ENCODE peak calls at places on chromosome X, in eight cellular contexts. K, J, G, Q, N, W, O and A are unnamed samples.

GRCh38 chrX:153704021-153704526 is 16.3 kb downstream of the SLC6A8 start:
- DNase-seq in K (no peak), J (no peak), G (no peak), Q (no peak), N (no peak), W (peak), O (no peak), A (no peak)

GRCh38 chrX:57137481-57137880 is 284 bp upstream of the SPIN2A start:
- DNase-seq in K (no peak), J (no peak), G (no peak), Q (no peak), N (no peak), W (no peak), O (no peak), A (no peak)

GRCh38 chrX:107448625-107449468 is 605 bp upstream of the FRMPD3 start:
- DNase-seq in K (no peak), J (no peak), G (peak), Q (no peak), N (no peak), W (peak), O (no peak), A (peak)

GRCh38 chrX:140817943-140818342 is 108.4 kb downstream of the LINC00632 start:
- DNase-seq in K (no peak), J (no peak), G (peak), Q (no peak), N (peak), W (no peak), O (no peak), A (peak)

GRCh38 chrX:155888139-155888538 is 7.0 kb downstream of the VAMP7 start:
- DNase-seq in K (no peak), J (peak), G (no peak), Q (no peak), N (peak), W (no peak), O (no peak), A (no peak)

GRCh38 chrX:109840585-109840984 is 107.5 kb upstream of the ACSL4 start:
- DNase-seq in K (no peak), J (peak), G (no peak), Q (peak), N (peak), W (no peak), O (peak), A (no peak)

GRCh38 chrX:153426204-153426603 is 14.9 kb downstream of the ZFP92 start:
- DNase-seq in K (no peak), J (no peak), G (no peak), Q (no peak), N (no peak), W (no peak), O (no peak), A (no peak)

GRCh38 chrX:13009256-13009655 is 34.3 kb downstream of the TMSB4X start:
- DNase-seq in K (no peak), J (no peak), G (no peak), Q (no peak), N (no peak), W (no peak), O (no peak), A (no peak)

GRCh38 chrX:151724563-151725337 is 8.9 kb downstream of the FATE1 start:
- DNase-seq in K (peak), J (no peak), G (no peak), Q (no peak), N (no peak), W (peak), O (no peak), A (no peak)

GRCh38 chrX:71604141-71604540 is 14.2 kb downstream of the CXCR3 start:
- DNase-seq in K (no peak), J (no peak), G (no peak), Q (no peak), N (peak), W (no peak), O (no peak), A (no peak)

GRCh38 chrX:109294097-109294815 is 187.6 kb downstream of the GUCY2F start:
- DNase-seq in K (no peak), J (no peak), G (no peak), Q (no peak), N (no peak), W (no peak), O (no peak), A (no peak)

GRCh38 chrX:87409113-87409841 is 108.3 kb upstream of the KLHL4 start:
- DNase-seq in K (no peak), J (no peak), G (no peak), Q (peak), N (peak), W (peak), O (no peak), A (no peak)

GRCh38 chrX:13360146-13360545 is 40.3 kb upstream of the ATXN3L start:
- DNase-seq in K (no peak), J (no peak), G (no peak), Q (no peak), N (no peak), W (no peak), O (no peak), A (no peak)

GRCh38 chrX:74383611-74384010 is 37.7 kb upstream of the SLC16A2 start:
- DNase-seq in K (peak), J (no peak), G (peak), Q (no peak), N (peak), W (no peak), O (no peak), A (peak)

GRCh38 chrX:13266641-13267420 is 53.0 kb downstream of the ATXN3L start:
- DNase-seq in K (no peak), J (no peak), G (peak), Q (no peak), N (peak), W (no peak), O (no peak), A (no peak)

GRCh38 chrX:14398725-14399124 is 130.6 kb upstream of the GLRA2 start:
- DNase-seq in K (no peak), J (peak), G (no peak), Q (no peak), N (no peak), W (no peak), O (no peak), A (no peak)

GRCh38 chrX:156005144-156005543 is 7.6 kb downstream of the IL9R start:
- DNase-seq in K (no peak), J (no peak), G (no peak), Q (no peak), N (no peak), W (no peak), O (no peak), A (no peak)

GRCh38 chrX:15566244-15566643 is 34.5 kb downstream of the ACE2 start:
- DNase-seq in K (no peak), J (no peak), G (no peak), Q (no peak), N (no peak), W (no peak), O (no peak), A (no peak)
- TF ChIP-seq CTCF in K (no peak), J (no peak), G (peak), Q (no peak), N (no peak), W (no peak), O (no peak), A (peak)

GRCh38 chrX:122972604-122973003 is 211.5 kb upstream of the GRIA3 start:
- DNase-seq in K (no peak), J (no peak), G (no peak), Q (no peak), N (no peak), W (no peak), O (no peak), A (no peak)
- TF ChIP-seq CTCF in K (no peak), J (no peak), G (no peak), Q (no peak), N (no peak), W (no peak), O (no peak), A (no peak)

GRCh38 chrX:9880912-9881311 is 86.2 kb upstream of the CLDN34 start:
- DNase-seq in K (no peak), J (no peak), G (no peak), Q (no peak), N (no peak), W (no peak), O (no peak), A (no peak)

GRCh38 chrX:9882669-9883446 is 84.3 kb upstream of the CLDN34 start:
- DNase-seq in K (no peak), J (no peak), G (no peak), Q (no peak), N (peak), W (no peak), O (no peak), A (no peak)

GRCh38 chrX:9884031-9884779 is 83.0 kb upstream of the CLDN34 start:
- DNase-seq in K (no peak), J (no peak), G (no peak), Q (no peak), N (no peak), W (no peak), O (no peak), A (no peak)

GRCh38 chrX:9888953-9889470 is 78.1 kb upstream of the CLDN34 start:
- DNase-seq in K (no peak), J (peak), G (no peak), Q (no peak), N (no peak), W (no peak), O (no peak), A (no peak)

GRCh38 chrX:9885150-9885549 is 82.0 kb upstream of the CLDN34 start:
- DNase-seq in K (peak), J (no peak), G (peak), Q (no peak), N (peak), W (no peak), O (peak), A (peak)
- TF ChIP-seq CTCF in K (no peak), J (peak), G (peak), Q (no peak), N (peak), W (peak), O (peak), A (peak)

GRCh38 chrX:119067023-119067739 is 5.6 kb upstream of the CT47C1 start:
- DNase-seq in K (peak), J (no peak), G (peak), Q (peak), N (peak), W (no peak), O (no peak), A (peak)
- TF ChIP-seq CTCF in K (no peak), J (peak), G (peak), Q (peak), N (peak), W (peak), O (peak), A (no peak)

GRCh38 chrX:34891391-34891790 is 51.2 kb upstream of the FAM47B start:
- DNase-seq in K (no peak), J (no peak), G (no peak), Q (no peak), N (no peak), W (no peak), O (no peak), A (no peak)

DNA sequence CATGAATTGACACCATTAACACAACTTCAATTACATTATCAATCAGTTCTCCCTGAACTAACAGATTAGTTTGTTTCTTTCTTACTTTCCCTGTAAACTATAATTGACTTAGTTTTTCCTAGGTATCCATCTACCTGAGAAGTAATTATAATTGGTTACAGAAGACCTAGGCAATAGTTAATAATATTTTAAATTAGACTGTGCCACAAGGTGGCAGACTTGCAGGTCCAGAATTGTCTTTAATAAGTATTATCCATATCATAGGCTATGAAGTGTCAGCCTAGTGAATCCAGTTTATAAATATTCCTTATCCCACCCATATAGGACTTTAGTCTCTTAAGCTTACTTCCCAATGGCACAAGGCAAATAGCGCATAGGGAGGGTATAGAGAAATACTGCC is 48.9 kb upstream of the FAM47B start:
- DNase-seq in K (no peak), J (no peak), G (no peak), Q (no peak), N (peak), W (no peak), O (no peak), A (no peak)
- TF ChIP-seq CTCF in K (no peak), J (peak), G (peak), Q (no peak), N (peak), W (no peak), O (no peak), A (no peak)

GRCh38 chrX:105260291-105261043 is 40.0 kb upstream of the TEX13A start:
- DNase-seq in K (no peak), J (no peak), G (no peak), Q (no peak), N (no peak), W (no peak), O (no peak), A (no peak)
- TF ChIP-seq CTCF in K (no peak), J (no peak), G (no peak), Q (no peak), N (no peak), W (no peak), O (no peak), A (no peak)

GRCh38 chrX:46381630-46382029 is 163.6 kb downstream of the ZNF674 start:
- DNase-seq in K (no peak), J (no peak), G (peak), Q (no peak), N (peak), W (no peak), O (no peak), A (peak)
- TF ChIP-seq CTCF in K (no peak), J (peak), G (peak), Q (no peak), N (peak), W (no peak), O (peak), A (no peak)

DNA sequence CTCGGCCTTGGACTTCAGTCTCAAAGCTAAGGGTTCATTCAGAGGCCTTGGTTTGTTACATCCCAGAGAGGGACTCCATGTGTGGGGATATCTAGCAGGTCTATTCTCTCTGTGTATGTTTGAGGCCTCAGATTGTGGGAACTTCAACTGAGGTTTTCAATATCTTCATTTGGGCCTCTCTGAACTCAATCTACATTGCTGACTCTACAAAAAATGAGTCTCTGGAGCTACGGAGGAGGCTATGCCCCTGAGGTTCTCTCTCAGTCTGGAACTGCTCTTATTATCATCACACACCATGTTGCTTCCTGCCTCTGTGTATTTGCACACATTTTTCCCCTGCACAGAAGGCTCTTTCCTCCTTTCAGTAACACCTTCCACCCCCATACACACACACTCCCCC is 5.1 kb upstream of the TSR2 start:
- DNase-seq in K (no peak), J (no peak), G (no peak), Q (no peak), N (no peak), W (no peak), O (no peak), A (no peak)
- TF ChIP-seq CTCF in K (no peak), J (no peak), G (no peak), Q (no peak), N (no peak), W (no peak), O (no peak), A (no peak)

GRCh38 chrX:68919707-68920106 is 90.9 kb downstream of the EFNB1 start:
- DNase-seq in K (no peak), J (no peak), G (no peak), Q (no peak), N (no peak), W (no peak), O (no peak), A (no peak)

GRCh38 chrX:68917799-68918198 is 89.0 kb downstream of the EFNB1 start:
- DNase-seq in K (no peak), J (no peak), G (no peak), Q (no peak), N (no peak), W (no peak), O (no peak), A (no peak)

GRCh38 chrX:68916891-68917290 is 88.1 kb downstream of the EFNB1 start:
- DNase-seq in K (no peak), J (no peak), G (no peak), Q (no peak), N (no peak), W (no peak), O (no peak), A (no peak)

GRCh38 chrX:68920541-68920940 is 91.7 kb downstream of the EFNB1 start:
- DNase-seq in K (no peak), J (no peak), G (no peak), Q (no peak), N (no peak), W (no peak), O (no peak), A (no peak)

DNA sequence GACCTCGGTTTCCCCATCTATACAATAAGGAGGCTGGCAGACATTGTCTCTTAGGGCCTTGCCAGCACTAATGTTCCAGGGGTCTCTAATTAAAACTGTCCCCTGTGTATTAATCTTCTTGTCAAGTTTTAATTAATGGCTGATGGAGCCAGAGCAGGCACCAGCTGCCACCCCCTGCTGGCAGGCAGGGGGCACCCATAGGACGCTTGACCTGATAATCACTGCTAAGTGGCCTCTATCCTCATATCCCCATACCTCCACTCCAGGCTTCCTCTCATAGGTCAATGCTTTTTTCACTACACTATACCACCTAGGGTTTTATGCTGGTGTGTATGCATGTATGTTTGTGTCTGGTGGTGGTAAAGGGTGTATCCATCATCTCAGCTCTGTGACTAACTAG is 89.4 kb downstream of the EFNB1 start:
- DNase-seq in K (no peak), J (no peak), G (no peak), Q (no peak), N (no peak), W (no peak), O (no peak), A (no peak)
- TF ChIP-seq CTCF in K (no peak), J (no peak), G (no peak), Q (no peak), N (no peak), W (no peak), O (no peak), A (no peak)